ENCODE peak calls at places on chromosomes 6 and 20, in five cellular contexts. T, Q, D, H and Z are unnamed samples.
A peak's percentile ranks its signal among the peaks of the same experiment; 100 is the strongest.

GRCh38 chr6:149014631-149015171 is 267.9 kb downstream of the UST start:
- DNase-seq in Q (no peak), D (no peak), T (peak; percentile 27), H (peak; percentile 37), Z (no peak)

GRCh38 chr20:24936526-24937407 is 12.3 kb upstream of the CST7 start:
- DNase-seq in D (no peak), H (no peak), T (no peak), Q (no peak), Z (no peak)

GRCh38 chr6:125511809-125512341 is 210.1 kb upstream of the HDDC2 start:
- DNase-seq in D (peak; percentile 44), Q (no peak), T (peak; percentile 2), H (peak; percentile 49), Z (peak; percentile 89)

GRCh38 chr20:34415079-34415478 is 52.0 kb downstream of the ITCH start:
- DNase-seq in D (no peak), H (no peak), Q (no peak), T (no peak), Z (no peak)

GRCh38 chr6:143058987-143059386 is 1.7 kb upstream of the AIG1 start:
- DNase-seq in H (no peak), D (no peak), T (no peak), Q (no peak), Z (no peak)

GRCh38 chr6:46011241-46012085 is 4.2 kb downstream of the CLIC5 start:
- DNase-seq in T (no peak), H (peak; percentile 77), Q (no peak), D (no peak), Z (no peak)

GRCh38 chr6:139832493-139832892 is 458.0 kb upstream of the CITED2 start:
- DNase-seq in H (no peak), Q (no peak), D (no peak), T (no peak), Z (no peak)

GRCh38 chr6:165906-166305 is 126.4 kb upstream of the DUSP22 start:
- DNase-seq in Q (no peak), D (no peak), H (peak; percentile 43), T (no peak), Z (peak; percentile 76)

GRCh38 chr20:46035713-46036112 is 6.7 kb downstream of the SLC12A5 start:
- DNase-seq in T (no peak), D (no peak), H (no peak), Q (no peak), Z (no peak)

GRCh38 chr6:20707166-20707485 is 172.9 kb downstream of the CDKAL1 start:
- DNase-seq in D (no peak), H (no peak), Q (no peak), T (no peak), Z (no peak)

GRCh38 chr20:44251284-44251683 is 4.2 kb downstream of the GDAP1L1 start:
- DNase-seq in Q (no peak), T (no peak), H (no peak), D (no peak), Z (no peak)

GRCh38 chr20:44247131-44247571 is at the start of gene GDAP1L1:
- DNase-seq in T (no peak), Q (no peak), D (peak; percentile 13), H (no peak), Z (no peak)

GRCh38 chr20:44248420-44248759 is 1.3 kb downstream of the GDAP1L1 start:
- DNase-seq in D (no peak), Q (no peak), H (no peak), T (no peak), Z (no peak)

GRCh38 chr20:44245977-44246376 is 1.1 kb upstream of the GDAP1L1 start:
- DNase-seq in D (no peak), T (no peak), Q (no peak), H (no peak), Z (no peak)

DNA sequence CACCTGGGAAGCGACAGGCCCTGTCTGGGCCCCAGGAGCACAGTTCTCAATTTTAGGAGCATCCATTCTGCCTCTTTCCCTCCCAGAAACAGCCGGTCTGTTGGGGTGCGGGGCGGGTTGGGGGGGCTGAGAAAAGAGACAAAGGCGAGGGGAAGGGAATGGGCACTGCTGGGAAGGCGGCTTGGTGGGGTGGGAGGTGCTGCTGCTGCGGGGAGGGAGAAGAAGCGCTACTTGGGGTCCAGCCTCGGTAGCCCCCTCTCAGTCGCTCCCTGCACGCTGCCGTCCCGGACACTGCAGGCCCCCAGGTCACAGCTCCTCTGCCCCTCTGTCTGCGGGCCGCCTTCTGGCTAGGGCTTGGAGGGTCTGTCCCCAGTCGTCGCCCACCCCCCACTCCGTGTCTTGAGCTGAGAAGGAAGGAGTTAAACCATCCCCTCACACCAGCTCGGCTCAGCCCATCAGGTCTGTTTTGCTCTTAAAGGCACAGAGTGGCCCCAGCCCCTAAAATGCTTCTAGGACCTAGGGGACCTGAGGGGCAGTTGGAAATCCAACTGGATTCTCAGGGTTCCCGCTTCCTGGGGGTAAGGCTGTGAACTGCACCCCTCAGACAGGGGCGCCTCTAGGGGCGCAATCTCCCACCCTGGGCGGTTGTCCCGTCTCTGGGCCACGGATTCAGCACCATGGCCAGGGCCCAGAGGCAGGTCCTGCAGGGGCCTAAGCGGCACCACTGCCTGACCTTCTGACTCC is 740 bp downstream of the GDAP1L1 start:
- DNase-seq in D (peak; percentile 13), Q (no peak), T (peak; percentile 0), H (peak; percentile 32), Z (peak; percentile 21)
- TF ChIP-seq CTCF in D (no peak), Q (no peak), T (peak; percentile 60), H (peak; percentile 52), Z (peak; percentile 49)

GRCh38 chr6:85660181-85660611 is 17.5 kb upstream of the SYNCRIP start:
- DNase-seq in T (peak; percentile 97), Q (no peak), H (peak; percentile 95), D (no peak), Z (peak; percentile 88)
- TF ChIP-seq CTCF in T (peak; percentile 61), Q (no peak), H (peak; percentile 53), D (no peak), Z (peak; percentile 30)

GRCh38 chr6:26388014-26388413 is 5.1 kb downstream of the BTN2A2 start:
- DNase-seq in T (no peak), H (no peak), D (no peak), Q (no peak), Z (no peak)

GRCh38 chr6:26388441-26388840 is 5.5 kb downstream of the BTN2A2 start:
- DNase-seq in D (no peak), Q (no peak), T (no peak), H (no peak), Z (no peak)

GRCh38 chr6:26387565-26387964 is 4.7 kb downstream of the BTN2A2 start:
- DNase-seq in D (no peak), Q (no peak), T (no peak), H (no peak), Z (no peak)

GRCh38 chr6:26390504-26390903 is 7.6 kb downstream of the BTN2A2 start:
- DNase-seq in T (no peak), D (no peak), H (peak; percentile 43), Q (no peak), Z (no peak)

GRCh38 chr6:26389349-26389799 is 6.5 kb downstream of the BTN2A2 start:
- DNase-seq in H (peak; percentile 57), Q (no peak), T (no peak), D (no peak), Z (no peak)
- TF ChIP-seq CTCF in H (peak; percentile 22), Q (no peak), T (no peak), D (no peak), Z (no peak)

DNA sequence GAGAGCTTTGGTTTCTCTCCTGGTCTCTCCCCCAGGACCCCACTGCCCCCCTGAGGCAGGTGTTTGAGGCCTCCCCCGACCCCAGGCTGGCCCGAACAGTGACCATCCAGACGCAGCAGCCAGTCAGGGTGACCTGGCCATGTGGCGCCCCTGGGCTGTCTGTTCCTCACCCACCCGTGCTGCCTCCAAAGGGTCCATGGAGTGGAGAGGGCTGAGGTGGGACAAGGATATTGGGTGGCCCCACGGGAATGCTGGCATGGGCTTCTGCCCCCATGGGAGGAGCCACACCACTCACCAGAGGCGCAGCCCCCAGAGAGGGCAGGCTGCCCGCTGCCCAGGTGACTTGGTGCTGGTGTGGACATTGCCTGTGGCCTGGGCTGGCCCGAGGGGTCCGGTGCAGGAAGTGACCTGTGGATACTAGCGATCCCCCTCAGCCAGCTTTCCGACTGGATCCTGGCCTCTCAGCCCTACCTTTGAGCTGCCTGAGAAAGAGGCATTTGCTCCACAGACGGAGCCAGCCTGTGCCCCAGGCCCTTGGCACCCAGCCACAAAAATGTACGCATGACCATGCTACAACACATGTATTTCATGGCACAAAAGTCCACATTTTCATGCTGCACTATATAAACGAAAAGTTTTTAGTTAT is 50.8 kb downstream of the BCAS4 start:
- DNase-seq in D (peak; percentile 52), H (no peak), T (no peak), Q (no peak), Z (no peak)
- TF ChIP-seq CTCF in D (no peak), H (no peak), T (no peak), Q (no peak), Z (no peak)